ENCODE peak calls at places on chromosomes 6 and 20, in nine cellular contexts. Z is HFFc6; K is amniotic stem cell; N is osteocyte; R is stimulated activated CD8-positive, alpha-beta memory T cell treated with anti-CD3 and anti-CD28 coated beads, Interleukin-15, amount 100 ng/mL, for 24 hours; V is nephron progenitor cell; E is EL; D is BJ; L is natural killer cell. T is an unnamed sample.

GRCh38 chr6:7078856-7079255 is 28.9 kb upstream of the RREB1 start:
- DNase-seq in D (no peak), R (no peak), N (no peak), V (no peak), E (no peak), L (no peak), K (no peak), Z (no peak), T (no peak)

GRCh38 chr6:2971420-2972218 is at the start of gene SERPINB6:
- DNase-seq in K (no peak), N (peak), E (peak), D (no peak), L (peak), R (no peak), V (peak), Z (peak), T (no peak)

GRCh38 chr6:132598473-132598872 is 8.9 kb upstream of the TAAR5 start:
- DNase-seq in K (no peak), R (no peak), L (no peak), D (no peak), Z (no peak), V (peak), N (no peak), E (peak), T (no peak)

GRCh38 chr20:33584976-33585375 is 77.2 kb upstream of the C20orf144 start:
- DNase-seq in R (no peak), D (no peak), E (peak), Z (no peak), K (no peak), L (no peak), N (no peak), V (no peak), T (no peak)

GRCh38 chr6:82088978-82089855 is 158.3 kb downstream of the IBTK start:
- DNase-seq in Z (no peak), L (no peak), E (no peak), K (no peak), D (no peak), R (no peak), N (no peak), V (no peak), T (no peak)

GRCh38 chr6:34576286-34576955 is 20.3 kb upstream of the SPDEF start:
- DNase-seq in Z (no peak), E (no peak), V (no peak), N (no peak), L (no peak), R (no peak), K (no peak), D (no peak), T (no peak)

GRCh38 chr6:5094327-5094726 is 9.2 kb downstream of the PPP1R3G start:
- DNase-seq in Z (peak), V (no peak), D (peak), N (no peak), K (peak), L (no peak), R (no peak), E (peak), T (peak)

GRCh38 chr6:122530440-122531046 is 58.9 kb upstream of the SERINC1 start:
- DNase-seq in L (peak), E (peak), Z (peak), K (peak), R (no peak), N (no peak), D (peak), V (peak), T (peak)

GRCh38 chr20:5945963-5946362 is 4.4 kb downstream of the TRMT6 start:
- DNase-seq in E (peak), N (no peak), R (no peak), L (no peak), D (no peak), Z (peak), V (no peak), K (no peak), T (peak)

GRCh38 chr6:138386897-138387296 is 9.2 kb downstream of the SMIM28 start:
- DNase-seq in D (no peak), K (no peak), R (no peak), L (no peak), Z (no peak), E (no peak), N (no peak), V (no peak), T (no peak)

GRCh38 chr6:163572612-163573011 is 158.1 kb downstream of the QKI start:
- DNase-seq in R (no peak), V (no peak), D (no peak), N (no peak), K (no peak), E (no peak), Z (no peak), L (no peak), T (no peak)

GRCh38 chr20:17646901-17647301 is 35.1 kb downstream of the RRBP1 start:
- DNase-seq in V (no peak), K (no peak), L (no peak), E (no peak), R (no peak), N (no peak), D (no peak), Z (no peak), T (no peak)